ENCODE peak calls at places on chromosomes 3 and 15, in four cellular contexts. D, L, Z and C are unnamed samples.

GRCh38 chr3:53974314-53974713 is 82.7 kb upstream of the SELENOK start:
- DNase-seq in D (no peak), L (peak), Z (no peak), C (no peak)

GRCh38 chr3:141056716-141057115 is 5.6 kb downstream of the SPSB4 start:
- DNase-seq in D (no peak), L (no peak), Z (no peak), C (no peak)

GRCh38 chr3:159634414-159634813 is 354.2 kb upstream of the IL12A start:
- DNase-seq in D (no peak), L (no peak), Z (no peak), C (no peak)

GRCh38 chr3:43894176-43895049 is 203.7 kb downstream of the ABHD5 start:
- DNase-seq in D (no peak), L (peak), Z (peak), C (peak)

GRCh38 chr3:157786216-157786615 is 283.0 kb upstream of the VEPH1 start:
- DNase-seq in D (peak), L (peak), Z (no peak), C (peak)

GRCh38 chr3:139982404-139982803 is 47.4 kb downstream of the CLSTN2 start:
- DNase-seq in D (no peak), L (peak), Z (no peak), C (no peak)

GRCh38 chr15:40192942-40193341 is 32.1 kb downstream of the BUB1B start:
- DNase-seq in D (no peak), L (peak), Z (no peak), C (no peak)

GRCh38 chr15:68175527-68175926 is 29.6 kb downstream of the CALML4 start:
- DNase-seq in D (no peak), L (no peak), Z (no peak), C (no peak)

GRCh38 chr3:19272296-19272695 is 124.0 kb downstream of the KCNH8 start:
- DNase-seq in D (no peak), L (no peak), Z (no peak), C (no peak)

GRCh38 chr3:95319921-95320494 is 1257.1 kb downstream of the NSUN3 start:
- DNase-seq in D (no peak), L (no peak), Z (no peak), C (no peak)

GRCh38 chr3:18378218-18378617 is 46.9 kb downstream of the SATB1 start:
- DNase-seq in D (no peak), L (no peak), Z (no peak), C (no peak)

GRCh38 chr3:160061525-160061924 is 72.9 kb downstream of the IL12A start:
- DNase-seq in D (no peak), L (no peak), Z (no peak), C (no peak)

GRCh38 chr3:132071043-132071442 is 36.2 kb upstream of the CPNE4 start:
- DNase-seq in D (no peak), L (peak), Z (no peak), C (no peak)

GRCh38 chr3:173685471-173685870 is 287.9 kb downstream of the NLGN1 start:
- DNase-seq in D (no peak), L (no peak), Z (no peak), C (no peak)

GRCh38 chr3:177995006-177995732 is 541.1 kb upstream of the KCNMB2 start:
- DNase-seq in D (no peak), L (no peak), Z (no peak), C (no peak)

GRCh38 chr3:173819368-173819767 is 421.8 kb downstream of the NLGN1 start:
- DNase-seq in D (no peak), L (no peak), Z (no peak), C (no peak)

GRCh38 chr3:140711043-140711718 is 33.3 kb downstream of the TRIM42 start:
- DNase-seq in D (no peak), L (no peak), Z (no peak), C (no peak)

GRCh38 chr15:41251411-41251810 is 20.3 kb downstream of the CHP1 start:
- DNase-seq in D (no peak), L (no peak), Z (no peak), C (no peak)

GRCh38 chr3:120418866-120419490 is 31.8 kb downstream of the FSTL1 start:
- DNase-seq in D (no peak), L (peak), Z (no peak), C (no peak)

GRCh38 chr15:31605467-31605931 is 278.9 kb downstream of the KLF13 start:
- DNase-seq in D (no peak), L (peak), Z (no peak), C (no peak)

GRCh38 chr3:153667341-153667740 is 453.8 kb upstream of the ARHGEF26 start:
- DNase-seq in D (no peak), L (peak), Z (no peak), C (no peak)

GRCh38 chr3:125067225-125067624 is 11.4 kb upstream of the HEG1 start:
- DNase-seq in D (no peak), L (peak), Z (no peak), C (no peak)

GRCh38 chr3:123750659-123751420 is 133.3 kb downstream of the MYLK start:
- DNase-seq in D (peak), L (peak), Z (no peak), C (peak)

GRCh38 chr3:196127308-196128040 is 45.6 kb upstream of the TFRC start:
- DNase-seq in D (no peak), L (no peak), Z (no peak), C (no peak)

GRCh38 chr15:91789136-91789535 is 64.4 kb upstream of the SLCO3A1 start:
- DNase-seq in D (no peak), L (no peak), Z (no peak), C (no peak)

GRCh38 chr15:82810061-82810862 is 834 bp downstream of the WHAMM start:
- DNase-seq in D (no peak), L (peak), Z (peak), C (no peak)

GRCh38 chr3:127496256-127496655 is 94.3 kb downstream of the TPRA1 start:
- DNase-seq in D (no peak), L (no peak), Z (no peak), C (no peak)

GRCh38 chr3:42736531-42736930 is 33.9 kb upstream of the HHATL start:
- DNase-seq in D (no peak), L (no peak), Z (peak), C (no peak)

GRCh38 chr3:65030847-65031463 is 343.2 kb upstream of the ADAMTS9 start:
- DNase-seq in D (peak), L (peak), Z (no peak), C (peak)

GRCh38 chr3:182323126-182323727 is 470.1 kb upstream of the ATP11B start:
- DNase-seq in D (no peak), L (no peak), Z (no peak), C (no peak)

GRCh38 chr3:16061491-16061890 is 113.0 kb upstream of the GALNT15 start:
- DNase-seq in D (no peak), L (no peak), Z (no peak), C (no peak)

GRCh38 chr3:81732642-81733041 is 28.8 kb downstream of the GBE1 start:
- DNase-seq in D (no peak), L (no peak), Z (no peak), C (no peak)

GRCh38 chr3:143070977-143071551 is 48.5 kb upstream of the CHST2 start:
- DNase-seq in D (peak), L (peak), Z (no peak), C (peak)

GRCh38 chr3:24416224-24416623 is 78.4 kb downstream of the THRB start:
- DNase-seq in D (no peak), L (no peak), Z (no peak), C (no peak)

GRCh38 chr15:59550961-59551360 is 60.6 kb upstream of the GCNT3 start:
- DNase-seq in D (no peak), L (no peak), Z (no peak), C (no peak)

GRCh38 chr15:58491499-58492202 is 59.9 kb downstream of the LIPC start:
- DNase-seq in D (no peak), L (no peak), Z (no peak), C (no peak)

GRCh38 chr15:52066842-52067544 is 45.6 kb downstream of the BCL2L10 start:
- DNase-seq in D (no peak), L (no peak), Z (no peak), C (no peak)

DNA sequence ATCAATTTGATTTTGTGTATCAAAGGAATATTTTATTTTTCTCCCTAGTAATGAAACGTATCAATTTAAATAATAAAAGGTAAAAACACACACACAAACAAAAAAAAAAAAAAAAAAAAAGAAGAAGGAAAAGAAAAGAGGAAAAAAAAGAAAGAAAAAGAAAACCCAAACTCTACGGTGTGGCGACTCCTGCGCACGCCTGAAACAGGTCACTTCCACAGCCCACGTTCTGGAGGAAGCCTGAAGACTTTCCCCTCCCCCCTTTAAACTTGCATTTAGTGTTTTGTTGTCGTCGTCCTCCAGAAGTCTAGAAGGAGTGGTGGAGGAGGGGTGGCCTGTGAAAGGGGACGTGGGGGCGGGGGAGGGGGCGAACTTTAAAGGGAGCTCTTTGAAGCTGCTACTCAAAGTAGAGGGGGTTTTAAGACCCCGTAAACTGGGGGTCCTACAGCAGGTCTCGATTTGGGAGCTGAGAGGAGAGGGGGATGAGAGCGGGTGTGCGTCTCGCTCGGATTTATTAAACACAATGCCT is 2.3 kb upstream of the TLE3 start:
- DNase-seq in D (no peak), L (no peak), Z (no peak), C (no peak)
- H3K4me3 ChIP-seq in D (peak), L (peak), Z (peak), C (peak)

GRCh38 chr15:77415450-77416448 is 4.2 kb downstream of the PEAK1 start:
- DNase-seq in D (no peak), L (peak), Z (no peak), C (peak)
- H3K4me3 ChIP-seq in D (no peak), L (no peak), Z (no peak), C (no peak)

DNA sequence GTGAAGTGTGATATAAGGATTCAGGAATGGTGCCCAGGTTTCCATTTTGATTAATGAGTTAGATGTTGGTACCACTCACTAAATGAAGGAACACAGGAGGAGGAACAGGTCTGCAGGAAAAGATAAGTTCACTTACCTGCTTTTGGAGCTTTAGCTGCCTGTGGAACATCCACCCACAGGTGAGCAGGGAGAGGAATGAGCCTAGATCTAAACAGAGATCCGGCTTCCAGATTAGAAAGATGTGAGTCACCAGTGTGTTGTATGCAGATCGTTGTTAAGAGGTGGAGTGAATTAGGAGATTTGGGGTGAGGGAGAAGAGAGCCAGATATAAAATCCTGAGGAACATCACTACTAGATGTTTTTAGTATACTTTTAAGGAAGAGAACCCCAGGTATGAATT is 118.4 kb downstream of the KLHL25 start:
- DNase-seq in D (no peak), L (no peak), Z (no peak), C (no peak)
- H3K4me3 ChIP-seq in D (no peak), L (no peak), Z (no peak), C (no peak)

DNA sequence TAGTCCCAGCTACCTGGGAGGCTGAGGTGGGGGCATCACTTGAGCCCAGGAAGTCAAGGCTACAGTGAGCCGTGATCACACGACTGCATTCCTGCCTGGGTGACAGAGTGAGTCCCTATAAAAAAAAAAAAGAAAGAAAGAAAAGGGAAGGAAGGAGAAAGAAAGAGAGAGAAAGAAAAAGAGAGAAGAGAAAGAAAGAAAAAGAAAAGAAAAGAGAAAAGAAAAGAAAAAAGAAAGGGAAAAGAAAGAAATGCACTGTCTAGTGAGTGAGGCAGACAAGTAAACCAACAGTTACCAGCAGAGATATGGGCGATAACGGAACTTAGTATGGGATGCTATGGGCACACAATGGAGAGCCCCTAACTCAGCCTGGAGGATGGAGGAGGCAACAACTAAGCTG is 37.2 kb upstream of the TSEN2 start:
- DNase-seq in D (no peak), L (no peak), Z (no peak), C (no peak)
- H3K4me3 ChIP-seq in D (no peak), L (no peak), Z (no peak), C (no peak)

DNA sequence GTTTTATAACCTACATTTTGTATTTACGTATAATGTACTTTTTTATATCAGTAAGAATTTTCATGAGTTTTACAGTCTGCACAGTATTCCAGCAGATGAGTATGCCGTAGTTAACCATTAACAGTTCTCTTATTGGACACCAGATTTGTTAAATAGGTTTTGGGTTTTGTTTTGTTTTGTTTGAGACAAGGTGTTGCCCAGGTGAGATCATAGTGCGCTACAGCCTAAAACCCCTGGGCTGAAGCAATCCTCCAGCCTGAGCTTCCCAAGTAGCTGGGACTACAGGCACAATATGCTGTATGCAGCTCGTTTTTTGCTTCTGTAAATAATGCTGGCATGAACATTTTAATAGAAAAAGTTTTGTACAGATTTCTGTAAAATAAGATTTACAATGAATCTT is 88.6 kb upstream of the CHD2 start:
- DNase-seq in D (no peak), L (no peak), Z (no peak), C (no peak)
- H3K4me3 ChIP-seq in D (no peak), L (no peak), Z (peak), C (no peak)

GRCh38 chr3:71493372-71493771 is 90.2 kb downstream of the FOXP1 start:
- DNase-seq in D (no peak), L (no peak), Z (no peak), C (no peak)
- H3K4me3 ChIP-seq in D (no peak), L (no peak), Z (no peak), C (no peak)

DNA sequence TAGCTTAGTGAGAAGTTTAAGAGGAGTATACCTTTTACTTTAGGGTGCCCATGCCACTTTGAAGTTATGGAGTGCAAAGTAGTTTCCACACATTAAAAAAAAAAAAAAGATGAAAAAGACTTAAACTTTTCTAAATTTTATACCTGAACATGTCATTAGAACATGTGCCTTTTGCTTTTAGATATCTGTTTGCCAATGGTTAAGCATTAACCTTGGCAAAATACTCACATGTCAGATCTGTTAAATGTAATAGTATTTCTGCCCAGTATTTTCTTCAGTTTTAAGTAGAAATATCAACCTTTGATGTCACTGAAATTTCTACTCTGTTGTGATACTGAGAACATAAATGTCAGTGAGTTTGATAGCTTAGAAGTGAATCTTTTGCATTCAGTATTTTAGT is 12.2 kb downstream of the ZFAND6 start:
- DNase-seq in D (no peak), L (no peak), Z (no peak), C (no peak)
- H3K4me3 ChIP-seq in D (no peak), L (peak), Z (no peak), C (peak)

GRCh38 chr3:113051222-113051804 is 60.5 kb downstream of the GTPBP8 start:
- DNase-seq in D (peak), L (peak), Z (peak), C (peak)
- H3K4me3 ChIP-seq in D (no peak), L (no peak), Z (no peak), C (no peak)